ENCODE peak calls at places on chromosomes 6 and 20, in five cellular contexts. X is IMR-90, E is H9, K is trophoblast cell, M is mesenchymal stem cell. H is an unnamed sample.

GRCh38 chr20:5654557-5654956 is 95.6 kb upstream of the SHLD1 start:
- DNase-seq in X (peak), K (no peak), E (no peak), M (peak), H (no peak)

GRCh38 chr6:33166811-33167210 is 25.5 kb downstream of the COL11A2 start:
- DNase-seq in K (no peak), E (no peak), M (no peak), X (no peak), H (no peak)

GRCh38 chr20:58889334-58890072 is 37.0 kb downstream of the GNAS start:
- DNase-seq in K (no peak), M (no peak), X (no peak), E (no peak), H (no peak)

GRCh38 chr6:111105578-111105977 is 18.3 kb downstream of the SLC16A10 start:
- DNase-seq in M (no peak), K (no peak), E (no peak), X (peak), H (no peak)

GRCh38 chr6:166318649-166319600 is 10.7 kb upstream of the PRR18 start:
- DNase-seq in K (no peak), X (no peak), E (peak), M (no peak), H (no peak)

GRCh38 chr6:68139130-68139529 is 496.0 kb upstream of the ADGRB3 start:
- DNase-seq in M (no peak), K (no peak), X (no peak), E (peak), H (peak)

GRCh38 chr6:30887901-30888300 is 3.6 kb downstream of the DDR1 start:
- DNase-seq in M (no peak), K (no peak), X (no peak), E (no peak), H (no peak)

GRCh38 chr6:11207199-11207968 is 25.1 kb downstream of the NEDD9 start:
- DNase-seq in M (peak), K (peak), E (no peak), X (peak), H (no peak)

GRCh38 chr20:17505664-17506517 is 25.3 kb downstream of the BFSP1 start:
- DNase-seq in X (peak), K (peak), E (no peak), M (peak), H (no peak)

GRCh38 chr20:59813948-59814834 is 119.2 kb downstream of the SYCP2 start:
- DNase-seq in E (peak), X (no peak), M (no peak), K (no peak), H (no peak)

GRCh38 chr20:41221614-41222218 is 84.4 kb downstream of the PLCG1 start:
- DNase-seq in E (no peak), K (no peak), M (no peak), X (no peak), H (no peak)

GRCh38 chr6:10315631-10316145 is 99.2 kb downstream of the TFAP2A start:
- DNase-seq in E (no peak), K (no peak), M (peak), X (no peak), H (no peak)

GRCh38 chr20:19838495-19838894 is 80.4 kb downstream of the RIN2 start:
- DNase-seq in E (no peak), K (no peak), M (no peak), X (no peak), H (no peak)

GRCh38 chr20:48795058-48795457 is 32.7 kb downstream of the PREX1 start:
- DNase-seq in E (no peak), K (peak), X (no peak), M (no peak), H (no peak)

GRCh38 chr6:125310994-125311649 is 9.4 kb upstream of the HDDC2 start:
- DNase-seq in X (peak), M (peak), K (peak), E (no peak), H (peak)

GRCh38 chr6:37021356-37022129 is 16.1 kb downstream of the FGD2 start:
- DNase-seq in E (peak), M (peak), K (no peak), X (peak), H (no peak)
- H4K91ac ChIP-seq in E (no peak), M (no peak), K (no peak), X (no peak), H (no peak)

GRCh38 chr6:5031150-5031549 is 27.3 kb upstream of the RPP40 start:
- DNase-seq in E (no peak), M (no peak), K (no peak), X (no peak), H (no peak)
- H4K91ac ChIP-seq in E (no peak), M (peak), K (peak), X (peak), H (no peak)

GRCh38 chr6:163843194-163843593 is 428.7 kb downstream of the QKI start:
- DNase-seq in X (no peak), E (no peak), M (no peak), K (no peak), H (no peak)
- H4K91ac ChIP-seq in X (no peak), E (no peak), M (no peak), K (no peak), H (no peak)

GRCh38 chr6:4772750-4773149 is 3.5 kb upstream of the CDYL start:
- DNase-seq in X (no peak), K (no peak), M (no peak), E (peak), H (no peak)
- H4K91ac ChIP-seq in X (no peak), K (no peak), M (no peak), E (no peak), H (no peak)

DNA sequence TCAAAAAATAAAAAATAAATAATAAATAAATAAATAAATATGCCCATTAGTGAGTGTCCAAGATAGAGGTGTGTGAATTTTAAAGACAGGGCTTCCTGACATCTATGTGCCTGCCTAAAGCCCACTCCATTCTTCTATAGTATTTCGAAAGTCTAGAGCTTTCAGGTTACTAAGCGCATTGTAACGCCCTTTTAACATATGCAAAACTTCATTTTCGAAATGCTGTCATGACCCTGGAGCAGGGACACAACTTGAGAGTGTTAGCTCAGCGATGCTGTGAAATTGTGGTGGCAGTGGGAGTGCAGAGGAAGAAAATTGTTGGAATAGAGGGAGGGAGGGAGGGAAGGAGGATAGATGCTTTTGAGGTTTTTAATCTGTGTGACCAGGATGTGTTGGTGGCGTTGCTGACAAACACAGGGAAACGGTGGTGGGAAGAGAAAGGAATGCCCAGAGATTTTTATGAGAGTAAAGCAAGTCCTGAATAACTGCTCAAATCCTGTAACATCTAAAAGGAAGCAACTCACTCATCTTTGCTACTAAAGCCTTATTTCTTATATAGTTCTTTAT is 169.3 kb downstream of the ARID1B start:
- DNase-seq in K (no peak), M (no peak), E (no peak), X (no peak), H (no peak)
- H4K91ac ChIP-seq in K (no peak), M (no peak), E (no peak), X (no peak), H (no peak)

GRCh38 chr6:6713660-6714446 is 125.3 kb downstream of the LY86 start:
- DNase-seq in K (no peak), M (peak), X (peak), E (no peak), H (no peak)
- H4K91ac ChIP-seq in K (no peak), M (peak), X (no peak), E (no peak), H (no peak)

GRCh38 chr6:43695078-43695966 is 7.7 kb upstream of the MRPS18A start:
- DNase-seq in M (no peak), K (no peak), X (no peak), E (peak), H (no peak)
- H4K91ac ChIP-seq in M (no peak), K (no peak), X (no peak), E (no peak), H (peak)

GRCh38 chr6:168834814-168835213 is 393.8 kb downstream of the SMOC2 start:
- DNase-seq in X (no peak), K (no peak), M (no peak), E (no peak), H (no peak)

GRCh38 chr6:168838000-168838399 is 397.0 kb downstream of the SMOC2 start:
- DNase-seq in E (no peak), K (no peak), X (no peak), M (no peak), H (no peak)

GRCh38 chr6:168841609-168842278 is 400.8 kb downstream of the SMOC2 start:
- DNase-seq in E (no peak), M (no peak), K (no peak), X (no peak), H (no peak)

GRCh38 chr6:168834188-168834587 is 393.2 kb downstream of the SMOC2 start:
- DNase-seq in M (no peak), X (no peak), K (no peak), E (no peak), H (no peak)

DNA sequence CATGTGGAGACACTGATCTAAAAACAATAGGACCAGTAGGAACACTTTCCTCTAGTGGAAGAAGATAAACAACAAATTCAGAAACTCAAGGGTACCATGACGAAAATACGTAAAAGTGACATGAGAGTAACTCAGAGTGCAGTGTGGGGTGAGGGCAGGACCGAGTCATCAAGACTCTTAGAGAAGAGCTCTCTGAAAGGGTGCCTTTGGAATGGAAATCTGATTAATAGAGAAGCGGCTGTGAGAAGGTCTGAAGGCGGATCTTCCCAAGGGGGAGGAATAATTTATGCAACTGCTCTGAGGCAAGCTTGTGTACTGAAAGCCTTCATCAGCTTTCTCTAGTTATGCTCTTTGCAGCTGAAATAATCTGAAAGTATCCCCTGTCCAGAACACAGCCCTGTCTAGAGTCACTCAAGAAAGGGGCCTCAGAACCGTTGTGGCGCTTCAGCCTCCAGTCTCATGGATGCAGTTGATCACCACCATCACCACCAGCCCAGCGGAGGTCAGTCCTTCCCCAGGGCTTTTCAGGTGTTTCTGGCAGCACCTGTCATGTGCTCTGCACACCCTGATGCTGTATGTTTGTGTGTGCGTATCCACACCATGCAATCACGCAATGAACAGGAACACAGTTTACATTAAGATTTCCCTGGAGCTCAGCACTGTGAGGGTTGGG is 396.4 kb downstream of the SMOC2 start:
- DNase-seq in M (no peak), X (no peak), K (peak), E (no peak), H (no peak)
- H4K91ac ChIP-seq in M (no peak), X (no peak), K (no peak), E (no peak), H (no peak)